ENCODE peak calls at places on chromosomes 13 and 19, in four cellular contexts. N is GM12878, A is K562, O is HepG2. Y is an unnamed sample.

GRCh38 chr13:67574320-67575233 is 344.4 kb upstream of the PCDH9 start:
- DNase-seq in N (no peak), A (no peak), O (no peak), Y (no peak)

GRCh38 chr19:50551713-50552187 is 16.5 kb downstream of the LRRC4B start:
- DNase-seq in N (no peak), A (peak; percentile 81), O (no peak), Y (no peak)

GRCh38 chr13:37473035-37473434 is 125.5 kb downstream of the POSTN start:
- DNase-seq in N (no peak), A (peak; percentile 29), O (no peak), Y (peak; percentile 53)

GRCh38 chr13:102651892-102652291 is 43.0 kb downstream of the METTL21C start:
- DNase-seq in N (no peak), A (no peak), O (no peak), Y (no peak)

GRCh38 chr13:91946498-91947070 is 548.2 kb downstream of the GPC5 start:
- DNase-seq in N (no peak), A (no peak), O (peak; percentile 44), Y (no peak)

GRCh38 chr13:97141564-97142005 is 80.5 kb upstream of the MBNL2 start:
- DNase-seq in N (peak; percentile 23), A (peak; percentile 39), O (peak; percentile 96), Y (peak; percentile 17)

GRCh38 chr13:24081388-24081787 is 79.1 kb upstream of the SPATA13 start:
- DNase-seq in N (no peak), A (no peak), O (no peak), Y (no peak)

GRCh38 chr19:52748336-52748950 is 13.6 kb upstream of the ZNF611 start:
- DNase-seq in N (peak; percentile 4), A (peak; percentile 10), O (peak; percentile 35), Y (no peak)

GRCh38 chr19:11365557-11366117 is 8.8 kb upstream of the SWSAP1 start:
- DNase-seq in N (no peak), A (no peak), O (no peak), Y (no peak)

GRCh38 chr19:12721656-12722565 is 1.8 kb downstream of the TNPO2 start:
- DNase-seq in N (no peak), A (peak; percentile 89), O (peak; percentile 52), Y (peak; percentile 79)

GRCh38 chr19:52664461-52664860 is 26.3 kb upstream of the ZNF83 start:
- DNase-seq in N (no peak), A (peak; percentile 76), O (no peak), Y (peak; percentile 53)

GRCh38 chr13:70107498-70108271 is at the start of gene ATXN8OS:
- DNase-seq in N (no peak), A (no peak), O (no peak), Y (peak; percentile 40)

GRCh38 chr13:80348750-80349149 is 7.8 kb upstream of the SPRY2 start:
- DNase-seq in N (no peak), A (no peak), O (no peak), Y (no peak)

GRCh38 chr13:47287291-47287751 is 390.5 kb upstream of the HTR2A start:
- DNase-seq in N (no peak), A (no peak), O (no peak), Y (no peak)

GRCh38 chr19:49132974-49133609 is 13.7 kb downstream of the PPFIA3 start:
- DNase-seq in N (no peak), A (peak; percentile 38), O (no peak), Y (peak; percentile 70)

GRCh38 chr13:82900453-82900852 is 981.8 kb downstream of the SLITRK1 start:
- DNase-seq in N (no peak), A (no peak), O (no peak), Y (no peak)

GRCh38 chr19:33502991-33503790 is 18.4 kb downstream of the PEPD start:
- DNase-seq in N (no peak), A (no peak), O (no peak), Y (no peak)

GRCh38 chr19:925912-926594 is at the start of gene ARID3A:
- DNase-seq in N (no peak), A (no peak), O (no peak), Y (no peak)

GRCh38 chr13:35164324-35164932 is 222.4 kb downstream of the NBEA start:
- DNase-seq in N (peak; percentile 40), A (peak; percentile 17), O (peak; percentile 20), Y (no peak)

GRCh38 chr19:30065680-30066606 is 123.9 kb downstream of the URI1 start:
- DNase-seq in N (no peak), A (no peak), O (no peak), Y (no peak)

GRCh38 chr13:92974905-92975429 is 251.6 kb upstream of the GPC6 start:
- DNase-seq in N (no peak), A (no peak), O (no peak), Y (no peak)

GRCh38 chr19:41324921-41325639 is 15.1 kb downstream of the CCDC97 start:
- DNase-seq in N (no peak), A (peak; percentile 89), O (peak; percentile 82), Y (peak; percentile 73)

GRCh38 chr19:50882188-50882587 is 8.9 kb downstream of the KLK2 start:
- DNase-seq in N (no peak), A (no peak), O (no peak), Y (no peak)

GRCh38 chr13:48233886-48234488 is 981 bp downstream of the ITM2B start:
- DNase-seq in N (peak; percentile 30), A (no peak), O (no peak), Y (no peak)

GRCh38 chr13:100941377-100941776 is 266.8 kb upstream of the TMTC4 start:
- DNase-seq in N (no peak), A (no peak), O (no peak), Y (no peak)

GRCh38 chr13:60511637-60512036 is 114.6 kb downstream of the TDRD3 start:
- DNase-seq in N (no peak), A (no peak), O (no peak), Y (no peak)

GRCh38 chr13:99436013-99436412 is 65.3 kb upstream of the TM9SF2 start:
- DNase-seq in N (no peak), A (no peak), O (peak; percentile 11), Y (no peak)

GRCh38 chr13:80707000-80707983 is 366.4 kb upstream of the SPRY2 start:
- DNase-seq in N (no peak), A (no peak), O (no peak), Y (no peak)

GRCh38 chr13:81442904-81443303 is 1102.0 kb upstream of the SPRY2 start:
- DNase-seq in N (no peak), A (no peak), O (no peak), Y (no peak)

GRCh38 chr13:47484564-47484963 is 516.5 kb downstream of the SUCLA2 start:
- DNase-seq in N (no peak), A (no peak), O (peak; percentile 3), Y (no peak)

GRCh38 chr19:18571564-18572344 is at the start of gene UBA52:
- DNase-seq in N (peak; percentile 92), A (peak; percentile 93), O (peak; percentile 93), Y (peak; percentile 99)

GRCh38 chr13:37226966-37227365 is 121.5 kb upstream of the CSNK1A1L start:
- DNase-seq in N (no peak), A (no peak), O (no peak), Y (no peak)

GRCh38 chr19:6481541-6482342 is at the start of gene DENND1C:
- DNase-seq in N (peak; percentile 45), A (peak; percentile 75), O (peak; percentile 47), Y (peak; percentile 61)

GRCh38 chr19:6478815-6479214 is 2.8 kb downstream of the DENND1C start:
- DNase-seq in N (no peak), A (no peak), O (no peak), Y (no peak)

GRCh38 chr19:6479836-6480398 is 1.7 kb downstream of the DENND1C start:
- DNase-seq in N (no peak), A (no peak), O (no peak), Y (no peak)

GRCh38 chr19:6482343-6482686 is 728 bp upstream of the DENND1C start:
- DNase-seq in N (no peak), A (no peak), O (no peak), Y (no peak)

GRCh38 chr19:6480843-6481415 is 658 bp downstream of the DENND1C start:
- DNase-seq in N (no peak), A (no peak), O (no peak), Y (no peak)
- TF ChIP-seq CREM in N (no peak), A (no peak), O (no peak), Y (no peak)

GRCh38 chr13:113448545-113448884 is 4.8 kb downstream of the ADPRHL1 start:
- DNase-seq in N (no peak), A (peak; percentile 11), O (peak; percentile 29), Y (no peak)
- TF ChIP-seq CREM in N (no peak), A (no peak), O (no peak), Y (no peak)

GRCh38 chr19:54662730-54663129 is at the start of gene LILRB4:
- DNase-seq in N (no peak), A (peak; percentile 28), O (no peak), Y (no peak)
- TF ChIP-seq CREM in N (no peak), A (no peak), O (no peak), Y (no peak)

GRCh38 chr19:16433986-16434385 is 37.8 kb downstream of the EPS15L1 start:
- DNase-seq in N (no peak), A (no peak), O (no peak), Y (no peak)

GRCh38 chr19:16435999-16436650 is 35.6 kb downstream of the EPS15L1 start:
- DNase-seq in N (no peak), A (no peak), O (no peak), Y (no peak)

GRCh38 chr19:16429759-16430091 is 42.0 kb downstream of the EPS15L1 start:
- DNase-seq in N (no peak), A (no peak), O (no peak), Y (no peak)

GRCh38 chr19:16436780-16437179 is 35.0 kb downstream of the EPS15L1 start:
- DNase-seq in N (no peak), A (no peak), O (no peak), Y (no peak)

DNA sequence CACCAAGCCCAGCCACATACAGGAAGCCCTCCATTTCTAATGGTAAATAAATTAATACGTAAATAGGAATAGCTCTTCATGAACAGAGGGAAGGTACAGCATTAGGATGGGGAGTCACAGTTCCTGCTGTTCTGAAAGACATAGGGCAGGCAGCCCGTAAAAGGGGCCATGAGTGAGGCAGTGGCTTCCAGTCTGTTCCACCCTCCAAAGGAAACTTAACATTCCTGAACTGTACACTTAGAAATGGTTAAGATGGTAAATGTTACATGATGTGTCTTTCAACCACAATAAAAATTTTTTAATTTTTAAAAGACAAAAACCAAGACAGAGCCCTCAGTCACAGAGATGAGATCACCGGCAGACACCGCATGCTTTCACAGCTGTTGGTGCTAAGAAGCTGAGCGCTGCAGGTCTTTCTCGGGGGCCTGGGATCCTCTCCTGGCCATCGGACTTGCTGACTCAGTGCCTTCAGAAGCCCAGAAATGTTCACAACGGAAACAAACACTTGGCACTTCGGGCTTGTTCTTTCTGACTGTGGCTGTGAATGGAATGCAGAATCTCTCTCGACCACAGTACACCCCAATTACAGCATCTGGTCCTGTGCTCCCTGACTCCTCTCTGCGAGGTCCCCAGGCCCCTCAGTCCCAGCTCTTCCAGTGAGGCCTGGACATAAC is 36.4 kb downstream of the EPS15L1 start:
- DNase-seq in N (no peak), A (no peak), O (no peak), Y (no peak)
- TF ChIP-seq CREM in N (no peak), A (no peak), O (no peak), Y (no peak)

GRCh38 chr13:111862836-111863815 is 203.8 kb upstream of the SOX1 start:
- DNase-seq in N (no peak), A (no peak), O (no peak), Y (no peak)
- TF ChIP-seq CREM in N (no peak), A (no peak), O (no peak), Y (no peak)

GRCh38 chr19:6626764-6627163 is 35.8 kb upstream of the CD70 start:
- DNase-seq in N (no peak), A (no peak), O (no peak), Y (no peak)
- TF ChIP-seq CREM in N (no peak), A (no peak), O (no peak), Y (no peak)

Y was measured in WTC11.